ENCODE peak calls at places on chromosomes 1 and 21, in seven cellular contexts. Y, J, F, X, B, D and G are unnamed samples.

GRCh38 chr1:172144445-172145060 is 275.9 kb upstream of the C1orf105 start:
- DNase-seq in F (no peak), J (peak; percentile 95), B (no peak), X (no peak), Y (no peak), D (no peak), G (no peak)

GRCh38 chr1:47388548-47389238 is 27.4 kb upstream of the FOXE3 start:
- DNase-seq in Y (peak; percentile 73), X (peak; percentile 49), D (peak; percentile 50), J (peak; percentile 76), B (peak; percentile 68), F (peak; percentile 70), G (peak; percentile 82)

GRCh38 chr1:7535934-7536878 is 234.9 kb upstream of the VAMP3 start:
- DNase-seq in F (no peak), J (no peak), B (no peak), D (no peak), Y (no peak), X (no peak), G (peak; percentile 77)

GRCh38 chr1:154970631-154971340 is at the start of gene SHC1:
- DNase-seq in B (peak; percentile 96), X (peak; percentile 57), J (peak; percentile 97), F (peak; percentile 85), D (peak; percentile 97), Y (peak; percentile 73), G (peak; percentile 93)

GRCh38 chr1:3321559-3322439 is 132.7 kb upstream of the ARHGEF16 start:
- DNase-seq in B (no peak), J (no peak), X (no peak), D (no peak), F (no peak), Y (no peak), G (no peak)

GRCh38 chr1:43549921-43550597 is 19.4 kb downstream of the PTPRF start:
- DNase-seq in B (no peak), F (peak; percentile 79), D (no peak), J (no peak), X (peak; percentile 92), Y (no peak), G (peak; percentile 27)

GRCh38 chr1:43507296-43508295 is 23.1 kb upstream of the PTPRF start:
- DNase-seq in J (peak; percentile 31), F (no peak), D (no peak), B (no peak), Y (no peak), X (no peak), G (no peak)

GRCh38 chr1:234486858-234487830 is 8.2 kb upstream of the TARBP1 start:
- DNase-seq in F (peak; percentile 40), X (no peak), B (peak; percentile 52), D (peak; percentile 49), Y (no peak), J (no peak), G (peak; percentile 17)

GRCh38 chr1:230823835-230824485 is 44.4 kb downstream of the C1orf198 start:
- DNase-seq in F (no peak), J (no peak), Y (no peak), D (no peak), B (no peak), X (no peak), G (no peak)

GRCh38 chr21:33240404-33240803 is 10.7 kb downstream of the IFNAR2 start:
- DNase-seq in Y (no peak), X (no peak), B (no peak), F (no peak), D (no peak), J (no peak), G (no peak)

GRCh38 chr1:25569599-25570458 is 26.4 kb downstream of the LDLRAP1 start:
- DNase-seq in J (no peak), X (no peak), F (no peak), Y (no peak), D (no peak), B (peak; percentile 18), G (no peak)

GRCh38 chr1:29259802-29260441 is 23.6 kb downstream of the PTPRU start:
- DNase-seq in D (peak; percentile 10), B (no peak), J (no peak), F (peak; percentile 83), X (no peak), Y (peak; percentile 30), G (no peak)

GRCh38 chr1:88022507-88022906 is 661.6 kb upstream of the PKN2 start:
- DNase-seq in D (no peak), F (no peak), B (no peak), J (no peak), Y (no peak), X (no peak), G (no peak)